ENCODE peak calls at places on chromosomes 5 and 9, in seven cellular contexts. One of them, this sample, is unnamed.

GRCh38 chr5:145936401-145937131 is at the start of gene SH3RF2:
- DNase-seq in stimulated activated CD4-positive, alpha-beta T cell treated with anti-CD3 and anti-CD28 coated beads, Interleukin-1b, Interleukin-23, amount 100 ng/mL, for 1 hour: no peak
- DNase-seq in activated CD8-positive, alpha-beta memory T cell treated with anti-CD3 and anti-CD28 coated beads, Interleukin-2, amount 50 U/mL, for 48 hours: peak; percentile 62
- DNase-seq in anterior cingulate cortex: no peak
- DNase-seq in tibial artery: peak; percentile 74
- DNase-seq in central memory CD4-positive, alpha-beta T cell: no peak
- DNase-seq in amygdala: no peak
- DNase-seq in this sample: no peak

GRCh38 chr5:76547242-76547890 is 75.8 kb downstream of the F2RL2 start:
- DNase-seq in stimulated activated CD4-positive, alpha-beta T cell treated with anti-CD3 and anti-CD28 coated beads, Interleukin-1b, Interleukin-23, amount 100 ng/mL, for 1 hour: peak; percentile 10
- DNase-seq in activated CD8-positive, alpha-beta memory T cell treated with anti-CD3 and anti-CD28 coated beads, Interleukin-2, amount 50 U/mL, for 48 hours: no peak
- DNase-seq in tibial artery: no peak
- DNase-seq in anterior cingulate cortex: no peak
- DNase-seq in central memory CD4-positive, alpha-beta T cell: peak; percentile 86
- DNase-seq in amygdala: no peak
- DNase-seq in this sample: no peak

GRCh38 chr9:35044071-35044470 is 28.4 kb downstream of the VCP start:
- DNase-seq in tibial artery: no peak
- DNase-seq in activated CD8-positive, alpha-beta memory T cell treated with anti-CD3 and anti-CD28 coated beads, Interleukin-2, amount 50 U/mL, for 48 hours: no peak
- DNase-seq in anterior cingulate cortex: no peak
- DNase-seq in amygdala: no peak
- DNase-seq in central memory CD4-positive, alpha-beta T cell: no peak
- DNase-seq in stimulated activated CD4-positive, alpha-beta T cell treated with anti-CD3 and anti-CD28 coated beads, Interleukin-1b, Interleukin-23, amount 100 ng/mL, for 1 hour: no peak
- DNase-seq in this sample: no peak

GRCh38 chr5:5967945-5968344 is 410.4 kb downstream of the MED10 start:
- DNase-seq in anterior cingulate cortex: no peak
- DNase-seq in stimulated activated CD4-positive, alpha-beta T cell treated with anti-CD3 and anti-CD28 coated beads, Interleukin-1b, Interleukin-23, amount 100 ng/mL, for 1 hour: no peak
- DNase-seq in tibial artery: no peak
- DNase-seq in amygdala: no peak
- DNase-seq in activated CD8-positive, alpha-beta memory T cell treated with anti-CD3 and anti-CD28 coated beads, Interleukin-2, amount 50 U/mL, for 48 hours: no peak
- DNase-seq in central memory CD4-positive, alpha-beta T cell: no peak
- DNase-seq in this sample: no peak

GRCh38 chr5:80439213-80439612 is 31.3 kb downstream of the ZFYVE16 start:
- DNase-seq in tibial artery: no peak
- DNase-seq in anterior cingulate cortex: no peak
- DNase-seq in activated CD8-positive, alpha-beta memory T cell treated with anti-CD3 and anti-CD28 coated beads, Interleukin-2, amount 50 U/mL, for 48 hours: no peak
- DNase-seq in central memory CD4-positive, alpha-beta T cell: no peak
- DNase-seq in stimulated activated CD4-positive, alpha-beta T cell treated with anti-CD3 and anti-CD28 coated beads, Interleukin-1b, Interleukin-23, amount 100 ng/mL, for 1 hour: no peak
- DNase-seq in amygdala: no peak
- DNase-seq in this sample: no peak

GRCh38 chr5:57976506-57976905 is 483.4 kb downstream of the PLK2 start:
- DNase-seq in tibial artery: no peak
- DNase-seq in amygdala: no peak
- DNase-seq in anterior cingulate cortex: no peak
- DNase-seq in stimulated activated CD4-positive, alpha-beta T cell treated with anti-CD3 and anti-CD28 coated beads, Interleukin-1b, Interleukin-23, amount 100 ng/mL, for 1 hour: no peak
- DNase-seq in central memory CD4-positive, alpha-beta T cell: no peak
- DNase-seq in activated CD8-positive, alpha-beta memory T cell treated with anti-CD3 and anti-CD28 coated beads, Interleukin-2, amount 50 U/mL, for 48 hours: no peak
- DNase-seq in this sample: no peak

GRCh38 chr9:128626181-128626580 is 30.5 kb downstream of the DYNC2I2 start:
- DNase-seq in central memory CD4-positive, alpha-beta T cell: no peak
- DNase-seq in tibial artery: no peak
- DNase-seq in amygdala: no peak
- DNase-seq in stimulated activated CD4-positive, alpha-beta T cell treated with anti-CD3 and anti-CD28 coated beads, Interleukin-1b, Interleukin-23, amount 100 ng/mL, for 1 hour: no peak
- DNase-seq in anterior cingulate cortex: no peak
- DNase-seq in activated CD8-positive, alpha-beta memory T cell treated with anti-CD3 and anti-CD28 coated beads, Interleukin-2, amount 50 U/mL, for 48 hours: no peak
- DNase-seq in this sample: no peak

GRCh38 chr5:137265457-137265856 is 233.7 kb downstream of the SPOCK1 start:
- DNase-seq in tibial artery: no peak
- DNase-seq in stimulated activated CD4-positive, alpha-beta T cell treated with anti-CD3 and anti-CD28 coated beads, Interleukin-1b, Interleukin-23, amount 100 ng/mL, for 1 hour: no peak
- DNase-seq in anterior cingulate cortex: no peak
- DNase-seq in central memory CD4-positive, alpha-beta T cell: no peak
- DNase-seq in activated CD8-positive, alpha-beta memory T cell treated with anti-CD3 and anti-CD28 coated beads, Interleukin-2, amount 50 U/mL, for 48 hours: no peak
- DNase-seq in amygdala: no peak
- DNase-seq in this sample: no peak

GRCh38 chr9:100352201-100352726 is 478 bp downstream of the TEX10 start:
- DNase-seq in stimulated activated CD4-positive, alpha-beta T cell treated with anti-CD3 and anti-CD28 coated beads, Interleukin-1b, Interleukin-23, amount 100 ng/mL, for 1 hour: no peak
- DNase-seq in central memory CD4-positive, alpha-beta T cell: peak; percentile 5
- DNase-seq in anterior cingulate cortex: peak; percentile 31
- DNase-seq in tibial artery: peak; percentile 71
- DNase-seq in amygdala: no peak
- DNase-seq in activated CD8-positive, alpha-beta memory T cell treated with anti-CD3 and anti-CD28 coated beads, Interleukin-2, amount 50 U/mL, for 48 hours: peak; percentile 76
- DNase-seq in this sample: peak; percentile 16

GRCh38 chr5:157464518-157465171 is 4.6 kb downstream of the NIPAL4 start:
- DNase-seq in tibial artery: peak; percentile 77
- DNase-seq in amygdala: no peak
- DNase-seq in stimulated activated CD4-positive, alpha-beta T cell treated with anti-CD3 and anti-CD28 coated beads, Interleukin-1b, Interleukin-23, amount 100 ng/mL, for 1 hour: no peak
- DNase-seq in anterior cingulate cortex: no peak
- DNase-seq in activated CD8-positive, alpha-beta memory T cell treated with anti-CD3 and anti-CD28 coated beads, Interleukin-2, amount 50 U/mL, for 48 hours: peak; percentile 65
- DNase-seq in central memory CD4-positive, alpha-beta T cell: no peak
- DNase-seq in this sample: no peak

GRCh38 chr9:132789706-132790105 is 88.4 kb downstream of the AK8 start:
- DNase-seq in anterior cingulate cortex: no peak
- DNase-seq in stimulated activated CD4-positive, alpha-beta T cell treated with anti-CD3 and anti-CD28 coated beads, Interleukin-1b, Interleukin-23, amount 100 ng/mL, for 1 hour: no peak
- DNase-seq in activated CD8-positive, alpha-beta memory T cell treated with anti-CD3 and anti-CD28 coated beads, Interleukin-2, amount 50 U/mL, for 48 hours: no peak
- DNase-seq in amygdala: no peak
- DNase-seq in tibial artery: no peak
- DNase-seq in central memory CD4-positive, alpha-beta T cell: no peak
- DNase-seq in this sample: no peak

GRCh38 chr5:63194126-63194525 is 615.5 kb downstream of the LRRC70 start:
- DNase-seq in stimulated activated CD4-positive, alpha-beta T cell treated with anti-CD3 and anti-CD28 coated beads, Interleukin-1b, Interleukin-23, amount 100 ng/mL, for 1 hour: no peak
- DNase-seq in tibial artery: no peak
- DNase-seq in amygdala: no peak
- DNase-seq in anterior cingulate cortex: no peak
- DNase-seq in activated CD8-positive, alpha-beta memory T cell treated with anti-CD3 and anti-CD28 coated beads, Interleukin-2, amount 50 U/mL, for 48 hours: no peak
- DNase-seq in central memory CD4-positive, alpha-beta T cell: no peak
- DNase-seq in this sample: no peak

GRCh38 chr5:376951-377325 is 55.4 kb downstream of the AHRR start:
- DNase-seq in anterior cingulate cortex: no peak
- DNase-seq in central memory CD4-positive, alpha-beta T cell: no peak
- DNase-seq in tibial artery: no peak
- DNase-seq in stimulated activated CD4-positive, alpha-beta T cell treated with anti-CD3 and anti-CD28 coated beads, Interleukin-1b, Interleukin-23, amount 100 ng/mL, for 1 hour: no peak
- DNase-seq in amygdala: no peak
- DNase-seq in activated CD8-positive, alpha-beta memory T cell treated with anti-CD3 and anti-CD28 coated beads, Interleukin-2, amount 50 U/mL, for 48 hours: no peak
- DNase-seq in this sample: no peak

GRCh38 chr9:110095238-110095637 is 112.7 kb downstream of the C9orf152 start:
- DNase-seq in stimulated activated CD4-positive, alpha-beta T cell treated with anti-CD3 and anti-CD28 coated beads, Interleukin-1b, Interleukin-23, amount 100 ng/mL, for 1 hour: no peak
- DNase-seq in anterior cingulate cortex: no peak
- DNase-seq in activated CD8-positive, alpha-beta memory T cell treated with anti-CD3 and anti-CD28 coated beads, Interleukin-2, amount 50 U/mL, for 48 hours: no peak
- DNase-seq in tibial artery: no peak
- DNase-seq in amygdala: no peak
- DNase-seq in central memory CD4-positive, alpha-beta T cell: no peak
- DNase-seq in this sample: no peak

GRCh38 chr5:34486160-34486765 is 169.9 kb upstream of the RAI14 start:
- DNase-seq in activated CD8-positive, alpha-beta memory T cell treated with anti-CD3 and anti-CD28 coated beads, Interleukin-2, amount 50 U/mL, for 48 hours: peak; percentile 90
- DNase-seq in amygdala: peak; percentile 54
- DNase-seq in central memory CD4-positive, alpha-beta T cell: peak; percentile 30
- DNase-seq in stimulated activated CD4-positive, alpha-beta T cell treated with anti-CD3 and anti-CD28 coated beads, Interleukin-1b, Interleukin-23, amount 100 ng/mL, for 1 hour: peak; percentile 10
- DNase-seq in tibial artery: peak; percentile 89
- DNase-seq in anterior cingulate cortex: peak; percentile 67
- DNase-seq in this sample: peak; percentile 95

GRCh38 chr5:43981556-43981955 is 378.6 kb downstream of the NNT start:
- DNase-seq in stimulated activated CD4-positive, alpha-beta T cell treated with anti-CD3 and anti-CD28 coated beads, Interleukin-1b, Interleukin-23, amount 100 ng/mL, for 1 hour: no peak
- DNase-seq in tibial artery: no peak
- DNase-seq in activated CD8-positive, alpha-beta memory T cell treated with anti-CD3 and anti-CD28 coated beads, Interleukin-2, amount 50 U/mL, for 48 hours: no peak
- DNase-seq in anterior cingulate cortex: no peak
- DNase-seq in central memory CD4-positive, alpha-beta T cell: no peak
- DNase-seq in amygdala: no peak
- DNase-seq in this sample: no peak

GRCh38 chr5:145975361-145976066 is 39.1 kb downstream of the SH3RF2 start:
- DNase-seq in anterior cingulate cortex: no peak
- DNase-seq in tibial artery: peak; percentile 70
- DNase-seq in activated CD8-positive, alpha-beta memory T cell treated with anti-CD3 and anti-CD28 coated beads, Interleukin-2, amount 50 U/mL, for 48 hours: no peak
- DNase-seq in central memory CD4-positive, alpha-beta T cell: no peak
- DNase-seq in stimulated activated CD4-positive, alpha-beta T cell treated with anti-CD3 and anti-CD28 coated beads, Interleukin-1b, Interleukin-23, amount 100 ng/mL, for 1 hour: no peak
- DNase-seq in amygdala: no peak
- DNase-seq in this sample: no peak

GRCh38 chr5:83559141-83559785 is 87.7 kb downstream of the VCAN start:
- DNase-seq in stimulated activated CD4-positive, alpha-beta T cell treated with anti-CD3 and anti-CD28 coated beads, Interleukin-1b, Interleukin-23, amount 100 ng/mL, for 1 hour: no peak
- DNase-seq in activated CD8-positive, alpha-beta memory T cell treated with anti-CD3 and anti-CD28 coated beads, Interleukin-2, amount 50 U/mL, for 48 hours: no peak
- DNase-seq in central memory CD4-positive, alpha-beta T cell: no peak
- DNase-seq in amygdala: no peak
- DNase-seq in anterior cingulate cortex: no peak
- DNase-seq in tibial artery: no peak
- DNase-seq in this sample: no peak

GRCh38 chr9:133115604-133116345 is 5.3 kb downstream of the RALGDS start:
- DNase-seq in anterior cingulate cortex: no peak
- DNase-seq in stimulated activated CD4-positive, alpha-beta T cell treated with anti-CD3 and anti-CD28 coated beads, Interleukin-1b, Interleukin-23, amount 100 ng/mL, for 1 hour: no peak
- DNase-seq in amygdala: no peak
- DNase-seq in activated CD8-positive, alpha-beta memory T cell treated with anti-CD3 and anti-CD28 coated beads, Interleukin-2, amount 50 U/mL, for 48 hours: no peak
- DNase-seq in central memory CD4-positive, alpha-beta T cell: no peak
- DNase-seq in tibial artery: no peak
- DNase-seq in this sample: no peak

GRCh38 chr5:172453986-172454354 is 355 bp downstream of the SH3PXD2B start:
- DNase-seq in amygdala: no peak
- DNase-seq in central memory CD4-positive, alpha-beta T cell: no peak
- DNase-seq in anterior cingulate cortex: peak; percentile 56
- DNase-seq in stimulated activated CD4-positive, alpha-beta T cell treated with anti-CD3 and anti-CD28 coated beads, Interleukin-1b, Interleukin-23, amount 100 ng/mL, for 1 hour: no peak
- DNase-seq in activated CD8-positive, alpha-beta memory T cell treated with anti-CD3 and anti-CD28 coated beads, Interleukin-2, amount 50 U/mL, for 48 hours: no peak
- DNase-seq in tibial artery: peak; percentile 82
- DNase-seq in this sample: peak; percentile 65

GRCh38 chr5:119285070-119285916 is 70.5 kb upstream of the TNFAIP8 start:
- DNase-seq in tibial artery: no peak
- DNase-seq in activated CD8-positive, alpha-beta memory T cell treated with anti-CD3 and anti-CD28 coated beads, Interleukin-2, amount 50 U/mL, for 48 hours: no peak
- DNase-seq in amygdala: no peak
- DNase-seq in central memory CD4-positive, alpha-beta T cell: no peak
- DNase-seq in anterior cingulate cortex: no peak
- DNase-seq in stimulated activated CD4-positive, alpha-beta T cell treated with anti-CD3 and anti-CD28 coated beads, Interleukin-1b, Interleukin-23, amount 100 ng/mL, for 1 hour: no peak
- DNase-seq in this sample: no peak

GRCh38 chr9:129058965-129059795 is 21.7 kb upstream of the DOLPP1 start:
- DNase-seq in activated CD8-positive, alpha-beta memory T cell treated with anti-CD3 and anti-CD28 coated beads, Interleukin-2, amount 50 U/mL, for 48 hours: no peak
- DNase-seq in tibial artery: no peak
- DNase-seq in central memory CD4-positive, alpha-beta T cell: no peak
- DNase-seq in anterior cingulate cortex: no peak
- DNase-seq in stimulated activated CD4-positive, alpha-beta T cell treated with anti-CD3 and anti-CD28 coated beads, Interleukin-1b, Interleukin-23, amount 100 ng/mL, for 1 hour: no peak
- DNase-seq in amygdala: no peak
- DNase-seq in this sample: no peak

GRCh38 chr5:152811985-152812384 is 406.9 kb upstream of the NMUR2 start:
- DNase-seq in amygdala: no peak
- DNase-seq in central memory CD4-positive, alpha-beta T cell: no peak
- DNase-seq in tibial artery: no peak
- DNase-seq in activated CD8-positive, alpha-beta memory T cell treated with anti-CD3 and anti-CD28 coated beads, Interleukin-2, amount 50 U/mL, for 48 hours: no peak
- DNase-seq in stimulated activated CD4-positive, alpha-beta T cell treated with anti-CD3 and anti-CD28 coated beads, Interleukin-1b, Interleukin-23, amount 100 ng/mL, for 1 hour: no peak
- DNase-seq in anterior cingulate cortex: no peak
- DNase-seq in this sample: no peak